ENCODE peak calls at places on chromosomes 3 and 15, in six cellular contexts. L is HepG2, P is GM12878, G is SK-N-SH, X is H1, R is K562. O is an unnamed sample.

GRCh38 chr15:41559489-41560177 is 621 bp downstream of the TYRO3 start:
- DNase-seq in X (no peak), L (no peak), G (peak), P (no peak), R (peak), O (no peak)

GRCh38 chr3:172635588-172635987 is 75.3 kb downstream of the NCEH1 start:
- DNase-seq in R (no peak), X (no peak), P (peak), G (no peak), L (no peak), O (no peak)

GRCh38 chr15:25830844-25831443 is 32.2 kb downstream of the ATP10A start:
- DNase-seq in X (no peak), G (no peak), R (no peak), L (no peak), P (no peak), O (no peak)

GRCh38 chr3:51960386-51960785 is 5.2 kb downstream of the GPR62 start:
- DNase-seq in R (no peak), L (no peak), X (no peak), G (no peak), P (no peak), O (no peak)

GRCh38 chr3:120473389-120473788 is 22.6 kb upstream of the FSTL1 start:
- DNase-seq in X (no peak), L (no peak), R (no peak), G (no peak), P (no peak), O (no peak)

GRCh38 chr15:81954158-81954783 is 91.5 kb downstream of the MEX3B start:
- DNase-seq in L (no peak), R (no peak), P (no peak), G (no peak), X (no peak), O (no peak)

GRCh38 chr3:175186511-175186910 is 327.4 kb downstream of the NAALADL2 start:
- DNase-seq in X (no peak), P (no peak), L (no peak), G (no peak), R (no peak), O (no peak)

GRCh38 chr3:125357032-125357658 is 18.0 kb downstream of the ZNF148 start:
- DNase-seq in P (no peak), R (no peak), L (peak), G (peak), X (no peak), O (peak)

GRCh38 chr3:192889694-192890093 is 28.0 kb downstream of the MB21D2 start:
- DNase-seq in L (no peak), P (no peak), X (no peak), R (no peak), G (no peak), O (no peak)

GRCh38 chr3:191762323-191762960 is 301.5 kb downstream of the PYDC2 start:
- DNase-seq in L (peak), P (no peak), R (no peak), X (no peak), G (no peak), O (no peak)

GRCh38 chr3:108175352-108175751 is 46.9 kb downstream of the IFT57 start:
- DNase-seq in P (no peak), G (no peak), R (no peak), X (no peak), L (no peak), O (no peak)

GRCh38 chr3:181695661-181696491 is 15.8 kb upstream of the SOX2 start:
- DNase-seq in P (no peak), G (no peak), L (no peak), R (no peak), X (no peak), O (no peak)

GRCh38 chr15:90441011-90441410 is 53.0 kb downstream of the IQGAP1 start:
- DNase-seq in G (no peak), P (no peak), X (no peak), R (no peak), L (no peak), O (no peak)

GRCh38 chr3:57068437-57069089 is 8.1 kb downstream of the SPATA12 start:
- DNase-seq in P (peak), R (peak), X (no peak), L (no peak), G (no peak), O (peak)

GRCh38 chr15:66737243-66738010 is 35.4 kb downstream of the SMAD6 start:
- DNase-seq in X (no peak), G (no peak), P (no peak), R (no peak), L (no peak), O (no peak)

GRCh38 chr15:83248151-83248851 is 36.2 kb downstream of the BNC1 start:
- DNase-seq in G (peak), R (peak), P (peak), X (peak), L (peak), O (peak)

DNA sequence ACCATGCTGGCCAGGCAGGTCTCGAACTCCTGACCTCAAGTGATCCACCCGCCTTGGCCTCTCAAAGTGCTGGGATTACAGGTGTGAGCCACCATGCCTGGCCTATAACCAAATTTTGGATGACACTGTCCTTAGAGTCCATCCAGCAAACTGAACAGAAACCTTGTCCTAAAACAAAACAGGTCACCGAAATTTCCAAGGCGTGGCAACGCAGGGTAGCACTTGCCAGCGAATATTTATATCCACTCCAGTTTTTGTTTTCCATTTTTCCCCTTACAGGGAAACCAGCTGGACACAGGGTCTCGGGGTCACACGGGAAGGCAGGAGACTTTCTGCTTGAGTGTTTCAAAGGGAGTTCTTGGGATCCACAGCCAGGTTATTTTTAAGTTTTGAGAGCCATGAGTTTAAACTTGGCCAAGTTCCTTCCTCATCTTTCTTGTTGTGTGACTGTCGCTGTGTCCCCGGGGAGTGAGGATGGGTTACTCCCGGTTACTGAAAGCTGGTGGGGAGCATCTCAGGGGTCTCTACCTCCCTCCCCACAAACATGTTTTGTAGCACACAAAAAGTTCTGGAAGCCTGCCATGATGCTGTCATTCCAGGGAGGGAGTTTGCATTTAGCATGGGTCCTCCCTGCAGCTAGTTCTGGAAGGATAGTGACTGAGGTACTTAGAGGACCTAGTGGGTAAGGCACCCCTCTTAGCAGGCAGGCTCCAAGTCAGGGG is 12.6 kb downstream of the LIMD1 start:
- DNase-seq in G (no peak), R (no peak), L (no peak), X (no peak), P (no peak), O (no peak)
- H3K4me3 ChIP-seq in G (no peak), R (no peak), L (no peak), X (no peak), P (no peak), O (no peak)

DNA sequence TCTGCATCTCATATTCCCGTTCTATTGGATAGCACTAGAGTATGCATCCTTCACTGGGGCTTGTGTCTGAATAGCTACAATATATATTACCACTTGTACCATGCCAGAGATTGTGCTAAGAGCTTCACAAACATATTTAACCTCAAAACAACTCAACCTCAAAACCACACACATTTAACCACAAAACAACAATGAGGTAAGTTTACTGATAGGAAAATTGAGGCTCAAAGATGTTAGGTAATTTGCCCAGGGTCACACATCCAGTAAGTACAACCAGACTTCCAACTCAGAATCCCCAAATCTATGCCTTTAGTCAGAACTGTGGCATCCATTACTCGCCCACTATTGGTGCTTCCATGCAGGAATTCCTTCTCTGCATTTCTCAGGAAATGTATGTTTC is 220.0 kb downstream of the FAM43A start:
- DNase-seq in L (no peak), G (no peak), X (no peak), P (no peak), R (no peak), O (no peak)
- TF ChIP-seq GABPA in L (no peak), G (no peak), X (no peak), P (no peak), R (no peak), O (no peak)

GRCh38 chr3:31851278-31851677 is 129.8 kb downstream of the OSBPL10 start:
- DNase-seq in R (no peak), L (no peak), X (no peak), G (no peak), P (no peak), O (no peak)
- H3K4me3 ChIP-seq in R (no peak), L (no peak), X (no peak), G (no peak), P (no peak), O (no peak)

DNA sequence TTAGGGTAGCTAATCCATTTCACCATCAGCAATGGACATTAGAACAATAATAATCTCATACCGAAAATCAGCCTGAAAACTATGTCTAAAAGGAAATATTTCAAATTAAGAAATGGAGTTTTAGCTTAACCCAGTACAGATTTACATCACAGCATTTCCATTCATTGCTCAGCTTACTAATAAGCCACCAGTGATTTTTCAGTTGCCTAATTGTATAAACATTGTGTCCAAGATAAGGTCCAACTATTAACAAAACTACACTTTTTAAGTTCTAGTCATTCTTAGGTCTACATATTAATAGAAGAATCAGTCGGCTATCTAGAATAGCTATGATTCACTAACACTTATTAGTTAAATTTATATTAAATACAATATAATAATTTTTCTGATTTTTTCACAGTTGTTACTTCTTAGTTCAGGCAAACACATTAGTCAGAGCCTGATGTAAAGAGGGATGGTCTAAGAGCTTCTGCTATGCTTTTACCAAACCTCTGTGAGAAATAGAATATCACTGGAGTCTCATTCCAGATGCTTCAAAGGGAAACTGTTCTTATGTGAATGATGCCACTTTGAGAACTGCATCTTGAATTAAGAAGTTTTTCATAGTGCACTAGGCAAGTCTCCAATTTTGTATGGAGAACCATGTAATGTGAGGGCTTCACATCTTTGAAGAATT is 74.1 kb downstream of the CMSS1 start:
- DNase-seq in R (no peak), G (no peak), X (no peak), P (no peak), L (no peak), O (no peak)
- TF ChIP-seq GABPA in R (no peak), G (no peak), X (no peak), P (no peak), L (no peak), O (no peak)

DNA sequence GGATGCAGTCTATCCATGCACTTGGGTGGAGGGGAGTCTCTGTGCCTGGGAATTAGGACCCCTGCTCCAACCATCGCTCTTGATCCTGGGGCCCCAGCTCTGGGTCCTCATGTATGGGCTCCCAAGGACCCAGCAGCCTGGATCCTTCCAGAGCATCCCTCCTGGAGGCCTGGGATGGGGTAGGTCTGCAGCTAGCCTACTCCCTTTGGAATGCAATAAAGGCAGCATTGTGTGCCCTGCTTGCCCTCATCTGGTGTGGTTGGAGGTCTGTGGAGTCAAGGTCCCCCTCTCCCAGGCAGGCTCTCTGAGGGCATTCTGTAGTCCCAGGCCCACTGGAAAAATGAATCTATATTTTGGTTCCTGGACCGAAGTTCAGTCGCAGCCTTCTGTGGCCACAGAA is 15.0 kb upstream of the SLC28A1 start:
- DNase-seq in G (no peak), X (no peak), R (no peak), P (no peak), L (no peak), O (no peak)
- H3K4me3 ChIP-seq in G (no peak), X (no peak), R (no peak), P (no peak), L (no peak), O (no peak)

GRCh38 chr15:29613951-29614382 is 208.3 kb downstream of the TJP1 start:
- DNase-seq in R (peak), L (peak), X (no peak), P (no peak), G (peak), O (no peak)
- TF ChIP-seq GABPA in R (no peak), L (no peak), X (no peak), P (no peak), G (no peak), O (no peak)

O was measured in HL-60.